ENCODE peak calls at places on chromosomes 5 and 9, in five cellular contexts. O is A549, E is epithelial cell of esophagus, V is HFFc6, W is foreskin fibroblast. B is an unnamed sample.

GRCh38 chr5:98872679-98873078 is 56.1 kb downstream of the CHD1 start:
- DNase-seq in O (no peak), E (peak; percentile 55), V (peak; percentile 20), W (peak; percentile 63), B (no peak)

GRCh38 chr5:77312411-77312810 is 101.9 kb downstream of the PDE8B start:
- DNase-seq in O (no peak), E (peak; percentile 48), V (peak; percentile 32), W (peak; percentile 85), B (no peak)

GRCh38 chr5:30436718-30437117 is 756.8 kb upstream of the CDH6 start:
- DNase-seq in O (no peak), E (no peak), V (no peak), W (no peak), B (no peak)

GRCh38 chr5:75005561-75005960 is 46.8 kb downstream of the GCNT4 start:
- DNase-seq in O (no peak), E (no peak), V (no peak), W (no peak), B (no peak)

GRCh38 chr5:103456476-103456875 is 106.1 kb downstream of the NUDT12 start:
- DNase-seq in O (no peak), E (peak; percentile 37), V (no peak), W (no peak), B (no peak)

GRCh38 chr9:105026451-105026850 is 98.5 kb upstream of the ABCA1 start:
- DNase-seq in O (no peak), E (peak; percentile 33), V (peak; percentile 51), W (peak; percentile 81), B (no peak)

GRCh38 chr5:96026334-96027065 is 64.8 kb upstream of the ELL2 start:
- DNase-seq in O (no peak), E (peak; percentile 82), V (peak; percentile 72), W (peak; percentile 81), B (no peak)

GRCh38 chr5:157549283-157549629 is 26.3 kb downstream of the ADAM19 start:
- DNase-seq in O (no peak), E (no peak), V (peak; percentile 42), W (no peak), B (no peak)

GRCh38 chr9:114446036-114446435 is 58.3 kb upstream of the AKNA start:
- DNase-seq in O (no peak), E (peak; percentile 14), V (peak; percentile 58), W (peak; percentile 66), B (no peak)

GRCh38 chr5:161093105-161093504 is 241.1 kb upstream of the ATP10B start:
- DNase-seq in O (no peak), E (no peak), V (no peak), W (peak; percentile 17), B (no peak)

GRCh38 chr9:128912270-128912853 is 8.4 kb upstream of the PHYHD1 start:
- DNase-seq in O (peak; percentile 97), E (peak; percentile 97), V (peak; percentile 82), W (peak; percentile 92), B (no peak)

GRCh38 chr9:82920154-82920553 is 142.8 kb downstream of the RASEF start:
- DNase-seq in O (no peak), E (no peak), V (no peak), W (no peak), B (no peak)

GRCh38 chr5:118115791-118116190 is 872.6 kb downstream of the DTWD2 start:
- DNase-seq in O (no peak), E (peak; percentile 4), V (no peak), W (peak; percentile 9), B (no peak)

GRCh38 chr5:116045821-116046220 is 13.5 kb downstream of the ARL14EPL start:
- DNase-seq in O (no peak), E (no peak), V (no peak), W (no peak), B (no peak)

GRCh38 chr5:174310243-174310642 is 264.7 kb downstream of the NSG2 start:
- DNase-seq in O (no peak), E (no peak), V (no peak), W (no peak), B (no peak)

GRCh38 chr5:157915638-157916037 is 56.7 kb upstream of the CLINT1 start:
- DNase-seq in O (no peak), E (peak; percentile 26), V (no peak), W (no peak), B (no peak)

GRCh38 chr9:121322037-121322736 is 47.9 kb downstream of the STOM start:
- DNase-seq in O (peak; percentile 89), E (peak; percentile 98), V (peak; percentile 98), W (peak; percentile 94), B (peak; percentile 60)

GRCh38 chr9:21964925-21965385 is 29.2 kb downstream of the CDKN2A start:
- DNase-seq in O (no peak), E (peak; percentile 70), V (no peak), W (peak; percentile 65), B (peak; percentile 58)

GRCh38 chr5:143052967-143053682 is 282.9 kb downstream of the ARHGAP26 start:
- DNase-seq in O (no peak), E (no peak), V (no peak), W (no peak), B (no peak)

GRCh38 chr9:120612218-120612617 is 32.3 kb upstream of the CDK5RAP2 start:
- DNase-seq in O (no peak), E (peak; percentile 26), V (no peak), W (peak; percentile 34), B (no peak)

GRCh38 chr5:56270058-56270457 is 36.9 kb upstream of the ANKRD55 start:
- DNase-seq in O (no peak), E (no peak), V (no peak), W (no peak), B (no peak)

GRCh38 chr5:142482207-142482606 is 157.4 kb upstream of the SPRY4 start:
- DNase-seq in O (no peak), E (no peak), V (no peak), W (no peak), B (no peak)

GRCh38 chr5:141419074-141419880 is 1.6 kb upstream of the PCDHGA11 start:
- DNase-seq in O (no peak), E (no peak), V (no peak), W (no peak), B (no peak)

GRCh38 chr5:142630927-142631539 is 54.9 kb downstream of the FGF1 start:
- DNase-seq in O (no peak), E (no peak), V (peak; percentile 44), W (no peak), B (no peak)

GRCh38 chr9:130106860-130107848 is 53.4 kb downstream of the GPR107 start:
- DNase-seq in O (peak; percentile 59), E (peak; percentile 76), V (peak; percentile 79), W (peak; percentile 93), B (peak; percentile 71)

GRCh38 chr5:38187532-38187931 is 70.8 kb upstream of the EGFLAM start:
- DNase-seq in O (no peak), E (no peak), V (no peak), W (no peak), B (no peak)

GRCh38 chr9:124442826-124443225 is 7.4 kb upstream of the ADGRD2 start:
- DNase-seq in O (no peak), E (no peak), V (no peak), W (no peak), B (no peak)

GRCh38 chr5:39584921-39585320 is 160.1 kb upstream of the DAB2 start:
- DNase-seq in O (no peak), E (no peak), V (no peak), W (peak; percentile 54), B (no peak)

GRCh38 chr9:12922209-12922914 is 147.5 kb downstream of the LURAP1L start:
- DNase-seq in O (no peak), E (no peak), V (no peak), W (peak; percentile 41), B (no peak)

GRCh38 chr9:89718176-89718575 is 113.4 kb downstream of the GADD45G start:
- DNase-seq in O (no peak), E (no peak), V (no peak), W (no peak), B (no peak)

GRCh38 chr5:52580921-52581320 is 206.8 kb upstream of the ITGA1 start:
- DNase-seq in O (no peak), E (peak; percentile 82), V (peak; percentile 35), W (peak; percentile 3), B (no peak)

GRCh38 chr5:142960309-142960696 is 190.1 kb downstream of the ARHGAP26 start:
- DNase-seq in O (peak; percentile 49), E (peak; percentile 89), V (peak; percentile 90), W (peak; percentile 85), B (no peak)

GRCh38 chr9:81227507-81228245 is 461.7 kb downstream of the TLE1 start:
- DNase-seq in O (no peak), E (no peak), V (no peak), W (no peak), B (no peak)

GRCh38 chr5:32504923-32505596 is 60.5 kb upstream of the ZFR start:
- DNase-seq in O (no peak), E (peak; percentile 28), V (peak; percentile 79), W (peak; percentile 96), B (no peak)

GRCh38 chr9:75378036-75378435 is 289.7 kb downstream of the OSTF1 start:
- DNase-seq in O (no peak), E (no peak), V (no peak), W (no peak), B (peak; percentile 23)

GRCh38 chr9:89254058-89254772 is 56.8 kb upstream of the CKS2 start:
- DNase-seq in O (no peak), E (no peak), V (no peak), W (no peak), B (no peak)

GRCh38 chr5:81188962-81189361 is 44.2 kb upstream of the CKMT2 start:
- DNase-seq in O (no peak), E (no peak), V (no peak), W (no peak), B (no peak)